ENCODE peak calls at places on chromosome 13, in five cellular contexts. U is fibroblast of pulmonary artery, R is colonic mucosa, H is left ventricle myocardium inferior, C is activated B cell treated with CpG ODN at 0.5 μM for 24 hours. O is an unnamed sample.

GRCh38 chr13:50527612-50528509 is 315.6 kb downstream of the DLEU7 start:
- DNase-seq in C (no peak), H (no peak), R (no peak), U (no peak), O (no peak)

GRCh38 chr13:28338202-28338601 is 156.7 kb downstream of the FLT1 start:
- DNase-seq in U (no peak), C (no peak), R (no peak), H (no peak), O (no peak)

GRCh38 chr13:96090240-96091101 is 564 bp downstream of the HS6ST3 start:
- DNase-seq in R (no peak), C (no peak), U (no peak), H (peak; percentile 13), O (peak; percentile 67)

GRCh38 chr13:94328336-94329041 is 151.0 kb downstream of the DCT start:
- DNase-seq in U (no peak), R (no peak), C (no peak), H (no peak), O (no peak)

GRCh38 chr13:75693227-75693626 is 57.1 kb downstream of the LMO7 start:
- DNase-seq in U (no peak), H (no peak), C (no peak), R (no peak), O (no peak)

GRCh38 chr13:33018886-33019285 is 2.7 kb downstream of the KL start:
- DNase-seq in H (no peak), C (no peak), R (no peak), U (no peak), O (no peak)

GRCh38 chr13:113857531-113858195 is 6.2 kb downstream of the GAS6 start:
- DNase-seq in H (no peak), C (no peak), U (no peak), R (no peak), O (no peak)

GRCh38 chr13:42041684-42042035 is 6.8 kb upstream of the DGKH start:
- DNase-seq in H (peak; percentile 50), R (peak; percentile 71), C (no peak), U (peak; percentile 73), O (no peak)

GRCh38 chr13:20945952-20946383 is 43.4 kb upstream of the XPO4 start:
- DNase-seq in H (peak; percentile 18), U (no peak), R (peak; percentile 18), C (no peak), O (no peak)

GRCh38 chr13:58619396-58620113 is 988.0 kb downstream of the PCDH17 start:
- DNase-seq in R (no peak), C (no peak), U (no peak), H (no peak), O (no peak)

GRCh38 chr13:96191367-96191766 is 101.5 kb downstream of the HS6ST3 start:
- DNase-seq in R (no peak), C (no peak), H (no peak), U (no peak), O (no peak)

GRCh38 chr13:97976551-97977375 is 23.3 kb downstream of the IPO5 start:
- DNase-seq in C (no peak), H (no peak), U (no peak), R (peak; percentile 24), O (no peak)

DNA sequence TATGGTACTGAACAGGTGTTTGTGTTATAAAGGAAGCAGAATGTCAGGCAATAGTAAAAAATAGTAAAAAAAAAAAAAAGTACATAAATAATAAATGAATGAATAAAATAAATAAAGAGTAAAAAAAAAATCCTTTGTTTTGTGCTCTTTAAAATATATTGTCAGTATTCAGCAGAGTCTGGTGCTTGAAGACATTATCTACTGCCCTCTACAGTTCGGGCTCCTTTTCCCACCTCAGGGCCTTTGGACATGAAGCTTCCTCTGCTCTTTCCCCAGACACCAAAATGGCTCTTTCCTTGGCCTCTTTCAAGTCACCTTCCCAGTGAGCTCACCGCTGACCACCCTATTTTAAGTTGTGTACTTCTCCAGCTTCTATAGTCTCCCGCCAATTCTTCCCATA is 137.5 kb downstream of the TNFRSF19 start:
- DNase-seq in C (no peak), H (no peak), U (peak; percentile 64), R (no peak), O (no peak)
- TF ChIP-seq CTCF in C (no peak), H (peak; percentile 47), U (peak; percentile 49), R (no peak), O (peak; percentile 73)

DNA sequence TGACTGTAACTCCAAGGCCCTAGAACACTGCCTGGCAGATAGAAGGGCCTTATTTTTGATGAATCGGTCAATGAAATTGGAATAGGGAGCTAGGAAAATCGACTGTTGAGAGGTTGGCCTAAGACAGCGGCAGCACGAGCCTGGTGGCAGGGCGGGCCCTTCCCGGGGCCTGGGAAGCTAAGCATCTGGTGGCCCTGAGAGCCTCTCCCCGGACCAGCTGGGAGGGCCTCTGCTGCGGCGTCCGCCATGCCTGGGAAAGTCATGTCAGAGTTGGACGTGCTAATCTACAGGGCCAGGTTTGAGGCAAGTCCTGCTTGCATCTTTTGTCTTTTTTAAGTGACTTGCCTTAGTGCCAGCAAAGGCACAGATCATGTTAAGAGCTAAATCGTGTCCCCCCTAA is 11.2 kb upstream of the GPR12 start:
- DNase-seq in U (no peak), H (no peak), R (no peak), C (no peak), O (no peak)
- TF ChIP-seq CTCF in U (no peak), H (no peak), R (no peak), C (no peak), O (no peak)

GRCh38 chr13:91802957-91803356 is 404.5 kb downstream of the GPC5 start:
- DNase-seq in R (no peak), C (no peak), H (no peak), U (no peak), O (no peak)
- TF ChIP-seq CTCF in R (no peak), C (no peak), H (no peak), U (no peak), O (no peak)

GRCh38 chr13:64997438-64997837 is 2232.7 kb downstream of the PCDH9 start:
- DNase-seq in C (no peak), U (no peak), H (no peak), R (no peak), O (no peak)
- TF ChIP-seq CTCF in C (no peak), U (no peak), H (no peak), R (no peak), O (peak; percentile 37)